ENCODE peak calls at places on chromosome 5, in five cellular contexts. I, O, P, A and B are unnamed samples.
A peak's percentile ranks its signal among the peaks of the same experiment; 100 is the strongest.

GRCh38 chr5:149392718-149393117 is 13.6 kb upstream of the IL17B start:
- DNase-seq in I (no peak), O (no peak), P (peak; percentile 73), A (no peak), B (no peak)

GRCh38 chr5:56314536-56314935 is 81.4 kb upstream of the ANKRD55 start:
- DNase-seq in I (no peak), O (no peak), P (no peak), A (peak; percentile 39), B (peak; percentile 66)

GRCh38 chr5:135100431-135100830 is 66.4 kb upstream of the PITX1 start:
- DNase-seq in I (no peak), O (no peak), P (no peak), A (no peak), B (no peak)

GRCh38 chr5:140633081-140633471 is at the start of gene CD14:
- DNase-seq in I (no peak), O (no peak), P (peak; percentile 61), A (no peak), B (no peak)

GRCh38 chr5:100157066-100157465 is 378.1 kb upstream of the FAM174A start:
- DNase-seq in I (no peak), O (no peak), P (no peak), A (no peak), B (no peak)

GRCh38 chr5:11904270-11904906 is at the start of gene CTNND2:
- DNase-seq in I (peak; percentile 82), O (peak; percentile 67), P (peak; percentile 20), A (peak; percentile 86), B (no peak)

GRCh38 chr5:84437673-84438315 is 53.1 kb upstream of the EDIL3 start:
- DNase-seq in I (no peak), O (no peak), P (peak; percentile 81), A (no peak), B (no peak)

GRCh38 chr5:172633403-172633970 is 7.6 kb upstream of the NEURL1B start:
- DNase-seq in I (no peak), O (no peak), P (no peak), A (no peak), B (no peak)

GRCh38 chr5:431001-431710 is 11.8 kb upstream of the EXOC3 start:
- DNase-seq in I (peak; percentile 45), O (peak; percentile 25), P (no peak), A (peak; percentile 89), B (peak; percentile 50)

GRCh38 chr5:153511632-153512031 is 21.2 kb downstream of the GRIA1 start:
- DNase-seq in I (no peak), O (no peak), P (no peak), A (no peak), B (no peak)

GRCh38 chr5:150945947-150946346 is 41.2 kb upstream of the ZNF300 start:
- DNase-seq in I (no peak), O (no peak), P (no peak), A (no peak), B (no peak)

GRCh38 chr5:7756453-7756852 is 94.5 kb downstream of the CFAP90 start:
- DNase-seq in I (no peak), O (no peak), P (no peak), A (no peak), B (no peak)

GRCh38 chr5:55903121-55903701 is 52.1 kb downstream of the IL31RA start:
- DNase-seq in I (no peak), O (no peak), P (peak; percentile 29), A (no peak), B (no peak)

GRCh38 chr5:178348356-178349146 is 115.9 kb upstream of the PHYKPL start:
- DNase-seq in I (no peak), O (no peak), P (no peak), A (no peak), B (no peak)

GRCh38 chr5:1357946-1358725 is 13.2 kb upstream of the CLPTM1L start:
- DNase-seq in I (no peak), O (no peak), P (no peak), A (no peak), B (no peak)

GRCh38 chr5:119072496-119072895 is 1.6 kb downstream of the DMXL1 start:
- DNase-seq in I (no peak), O (no peak), P (no peak), A (no peak), B (no peak)

GRCh38 chr5:120516799-120517198 is 52.7 kb downstream of the PRR16 start:
- DNase-seq in I (no peak), O (no peak), P (peak; percentile 37), A (no peak), B (no peak)

GRCh38 chr5:135024956-135025729 is 8.9 kb downstream of the PITX1 start:
- DNase-seq in I (no peak), O (no peak), P (peak; percentile 92), A (no peak), B (no peak)

GRCh38 chr5:102561894-102562760 is 63.3 kb upstream of the SLCO6A1 start:
- DNase-seq in I (peak; percentile 27), O (peak; percentile 24), P (peak; percentile 8), A (peak; percentile 10), B (peak; percentile 16)

GRCh38 chr5:112772095-112772494 is 34.4 kb downstream of the APC start:
- DNase-seq in I (no peak), O (no peak), P (peak; percentile 7), A (no peak), B (no peak)

GRCh38 chr5:127967323-127967982 is 116.1 kb upstream of the SLC12A2 start:
- DNase-seq in I (no peak), O (no peak), P (no peak), A (no peak), B (no peak)

GRCh38 chr5:3092664-3093063 is 341.2 kb upstream of the IRX2 start:
- DNase-seq in I (no peak), O (no peak), P (no peak), A (no peak), B (no peak)
- H3K4me2 ChIP-seq in I (no peak overlapping the region), O (no peak overlapping the region), P (no peak overlapping the region), A (no peak overlapping the region), B (no peak overlapping the region)

GRCh38 chr5:13860176-13860575 is 84.3 kb downstream of the DNAH5 start:
- DNase-seq in I (no peak), O (no peak), P (no peak), A (no peak), B (no peak)
- H2AFZ ChIP-seq in I (no peak overlapping the region), O (no peak overlapping the region), P (no peak overlapping the region), A (no peak overlapping the region), B (no peak overlapping the region)

GRCh38 chr5:109865636-109866035 is 175.9 kb downstream of the MAN2A1 start:
- DNase-seq in I (peak; percentile 21), O (no peak), P (peak; percentile 70), A (peak; percentile 14), B (no peak)

GRCh38 chr5:109863752-109864151 is 174.0 kb downstream of the MAN2A1 start:
- DNase-seq in I (no peak), O (no peak), P (no peak), A (no peak), B (no peak)

GRCh38 chr5:109868737-109869136 is 179.0 kb downstream of the MAN2A1 start:
- DNase-seq in I (no peak), O (no peak), P (peak; percentile 18), A (no peak), B (no peak)

GRCh38 chr5:109862301-109862700 is 172.6 kb downstream of the MAN2A1 start:
- DNase-seq in I (no peak), O (no peak), P (no peak), A (no peak), B (no peak)

DNA sequence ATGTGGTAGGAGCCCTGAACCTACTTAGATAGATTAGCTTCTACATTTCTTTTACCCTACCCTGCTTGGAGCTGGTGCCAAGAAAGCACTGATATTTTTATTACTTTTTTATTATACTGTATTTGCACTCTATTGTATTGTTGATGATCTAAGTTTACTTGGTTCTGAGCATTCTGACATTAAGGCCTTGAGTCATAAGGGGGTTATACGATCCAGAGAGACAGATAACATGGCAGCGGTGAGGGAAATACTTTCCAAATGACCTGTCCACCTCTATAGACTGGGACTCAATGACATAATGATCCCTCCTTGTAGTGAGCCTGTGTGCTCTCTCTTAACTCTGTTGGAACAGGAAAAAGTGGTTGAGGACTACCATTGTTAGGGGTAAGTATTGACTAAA is 176.3 kb downstream of the MAN2A1 start:
- DNase-seq in I (no peak), O (no peak), P (peak; percentile 36), A (no peak), B (no peak)
- H3K4me2 ChIP-seq in I (no peak overlapping the region), O (no peak overlapping the region), P (no peak overlapping the region), A (no peak overlapping the region), B (no peak overlapping the region)

DNA sequence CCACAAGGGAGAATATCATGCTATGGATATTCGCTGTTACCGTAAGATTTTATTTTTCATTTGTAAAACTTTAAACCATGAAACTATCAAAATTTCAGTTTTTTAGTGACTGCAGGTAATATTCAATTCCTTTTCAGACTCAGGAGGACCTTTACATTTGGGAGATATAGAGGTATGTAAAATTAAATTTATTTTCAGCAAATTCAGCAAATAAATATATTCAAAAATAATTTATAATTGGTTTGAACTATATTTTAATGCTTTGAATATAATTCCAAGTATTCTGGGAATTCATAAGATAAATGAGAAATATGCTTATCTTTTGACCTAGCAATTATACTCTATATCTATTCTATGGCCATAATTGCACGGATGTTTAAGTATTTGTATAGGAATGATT is 7.6 kb downstream of the RFESD start:
- DNase-seq in I (no peak), O (no peak), P (no peak), A (no peak), B (no peak)
- H2AFZ ChIP-seq in I (no peak overlapping the region), O (no peak overlapping the region), P (no peak overlapping the region), A (no peak overlapping the region), B (no peak overlapping the region)

DNA sequence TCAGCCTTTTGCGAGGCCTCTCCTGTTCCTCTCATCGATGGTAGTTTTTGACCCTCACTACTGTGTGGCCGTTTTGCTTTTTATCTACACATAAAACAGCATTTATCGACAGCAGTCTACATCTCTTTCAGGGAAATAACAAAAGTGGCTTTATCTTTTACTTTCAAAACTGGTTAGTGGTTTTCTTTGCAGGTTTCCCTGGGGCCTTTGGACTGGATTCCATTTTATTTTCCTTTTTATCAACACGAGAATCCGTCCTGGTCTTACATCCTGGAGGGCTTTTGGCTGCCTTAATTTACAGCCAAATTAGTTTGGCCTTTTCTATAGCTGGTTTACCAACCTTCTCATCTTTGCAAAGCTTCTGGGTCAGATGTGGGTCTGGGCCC is 775 bp upstream of the PKD2L2 start:
- DNase-seq in I (no peak), O (peak; percentile 45), P (no peak), A (no peak), B (no peak)
- H3K4me2 ChIP-seq in I (no peak overlapping the region), O (peak overlapping the region; percentile 80), P (peak overlapping the region; percentile 86), A (peak overlapping the region; percentile 70), B (peak overlapping the region; percentile 82)

GRCh38 chr5:90628492-90628891 is 69.9 kb downstream of the ADGRV1 start:
- DNase-seq in I (no peak), O (no peak), P (no peak), A (no peak), B (no peak)

GRCh38 chr5:90636948-90637347 is 78.4 kb downstream of the ADGRV1 start:
- DNase-seq in I (no peak), O (no peak), P (no peak), A (no peak), B (no peak)

GRCh38 chr5:90637731-90638130 is 79.1 kb downstream of the ADGRV1 start:
- DNase-seq in I (no peak), O (no peak), P (no peak), A (no peak), B (no peak)

DNA sequence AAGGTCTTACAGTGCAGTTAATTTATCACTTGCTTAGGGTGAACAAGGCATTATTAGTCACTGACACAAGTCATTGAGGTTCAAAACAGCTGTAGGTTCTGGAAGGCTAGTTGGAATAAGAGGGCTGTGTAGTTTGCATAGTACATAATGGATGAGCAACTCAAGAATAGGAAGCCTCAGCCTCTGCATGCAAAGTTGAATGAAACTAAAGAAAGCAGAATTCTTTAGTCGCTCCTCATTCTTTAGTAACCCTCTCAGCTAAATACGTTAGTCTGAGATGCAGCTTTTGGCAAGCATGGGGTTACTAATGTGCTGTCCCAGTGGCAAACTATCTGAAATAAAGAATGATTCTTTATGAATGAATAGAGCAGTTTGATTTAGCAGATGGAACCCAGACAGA is 74.2 kb downstream of the ADGRV1 start:
- DNase-seq in I (no peak), O (no peak), P (no peak), A (no peak), B (no peak)
- H2AFZ ChIP-seq in I (no peak overlapping the region), O (no peak overlapping the region), P (no peak overlapping the region), A (no peak overlapping the region), B (no peak overlapping the region)